ENCODE peak calls at places on chromosome 7, in four cellular contexts. Y is hypothalamus; J is NT2/D1; A is effector memory CD8-positive, alpha-beta T cell. H is an unnamed sample.

GRCh38 chr7:50213622-50214017 is 90.9 kb upstream of the IKZF1 start:
- DNase-seq in J (no peak), A (no peak), Y (no peak), H (no peak)

GRCh38 chr7:97064972-97065587 is 40.4 kb upstream of the DLX5 start:
- DNase-seq in J (peak), A (peak), Y (no peak), H (no peak)

GRCh38 chr7:30795161-30795943 is 24.1 kb downstream of the MINDY4 start:
- DNase-seq in J (no peak), A (no peak), Y (no peak), H (no peak)

GRCh38 chr7:2190531-2190930 is 42.2 kb downstream of the MAD1L1 start:
- DNase-seq in J (no peak), Y (no peak), A (no peak), H (no peak)

GRCh38 chr7:4823442-4824119 is 38.2 kb downstream of the PAPOLB start:
- DNase-seq in A (no peak), Y (no peak), J (no peak), H (no peak)

GRCh38 chr7:3897430-3898385 is 596.7 kb downstream of the SDK1 start:
- DNase-seq in A (peak), Y (no peak), J (peak), H (no peak)

GRCh38 chr7:135150072-135150782 is 2.4 kb downstream of the TMEM140 start:
- DNase-seq in Y (no peak), A (no peak), J (no peak), H (no peak)

GRCh38 chr7:46879783-46880182 is 702.1 kb downstream of the TNS3 start:
- DNase-seq in Y (no peak), J (no peak), A (no peak), H (no peak)

GRCh38 chr7:16202298-16202697 is 219.0 kb downstream of the CRPPA start:
- DNase-seq in J (no peak), Y (no peak), A (no peak), H (no peak)

GRCh38 chr7:128941946-128942526 is 4.3 kb downstream of the IRF5 start:
- DNase-seq in A (no peak), J (no peak), Y (no peak), H (no peak)

GRCh38 chr7:149861728-149862045 is 12.1 kb upstream of the ATP6V0E2 start:
- DNase-seq in J (no peak), Y (no peak), A (no peak), H (no peak)

GRCh38 chr7:73909996-73910395 is 49.0 kb downstream of the TMEM270 start:
- DNase-seq in Y (no peak), J (no peak), A (no peak), H (no peak)

GRCh38 chr7:158791133-158791532 is 38.2 kb downstream of the ESYT2 start:
- DNase-seq in A (no peak), J (no peak), Y (no peak), H (no peak)

GRCh38 chr7:124033093-124033806 is 383 bp upstream of the TMEM229A start:
- DNase-seq in A (no peak), J (peak), Y (peak), H (no peak)